ENCODE peak calls at places on chromosomes 16 and 17, in ten cellular contexts. V is uterus; D is psoas muscle; W is H9; B is effector memory CD4-positive, alpha-beta T cell; L is AG04450; P is tibial artery; Q is A549; F is colonic mucosa; Y is fibroblast of lung. O is an unnamed sample.

GRCh38 chr16:67170948-67171649 is 761 bp downstream of the NOL3 start:
- DNase-seq in V (no peak), D (no peak), W (no peak), B (no peak), L (no peak), P (no peak), Q (peak; percentile 41), F (peak; percentile 32), Y (peak; percentile 46), O (no peak)

GRCh38 chr16:782766-783403 is 5.3 kb downstream of the RPUSD1 start:
- DNase-seq in V (no peak), D (no peak), W (no peak), B (no peak), L (no peak), P (no peak), Q (no peak), F (no peak), Y (no peak), O (no peak)

GRCh38 chr17:72466606-72467005 is 345.8 kb downstream of the SOX9 start:
- DNase-seq in V (no peak), D (no peak), W (no peak), B (no peak), L (no peak), P (peak; percentile 15), Q (no peak), F (no peak), Y (no peak), O (no peak)

GRCh38 chr17:58840820-58841612 is 85.4 kb downstream of the PPM1E start:
- DNase-seq in V (no peak), D (no peak), W (no peak), B (no peak), L (no peak), P (no peak), Q (no peak), F (no peak), Y (no peak), O (no peak)

GRCh38 chr17:66578781-66579489 is 256.0 kb upstream of the CACNG5 start:
- DNase-seq in V (no peak), D (no peak), W (peak; percentile 41), B (no peak), L (no peak), P (no peak), Q (no peak), F (no peak), Y (no peak), O (no peak)

GRCh38 chr17:37089998-37090397 is 141.2 kb downstream of the AATF start:
- DNase-seq in V (no peak), D (no peak), W (no peak), B (peak; percentile 34), L (no peak), P (no peak), Q (no peak), F (no peak), Y (no peak), O (no peak)

GRCh38 chr16:48632137-48632774 is 22.3 kb upstream of the N4BP1 start:
- DNase-seq in V (no peak), D (no peak), W (no peak), B (no peak), L (no peak), P (no peak), Q (no peak), F (no peak), Y (no peak), O (no peak)

GRCh38 chr17:76018801-76019200 is 8.3 kb downstream of the EVPL start:
- DNase-seq in V (no peak), D (no peak), W (no peak), B (no peak), L (no peak), P (no peak), Q (no peak), F (no peak), Y (no peak), O (no peak)

GRCh38 chr17:81317436-81317821 is 22.3 kb upstream of the SLC38A10 start:
- DNase-seq in V (no peak), D (no peak), W (no peak), B (no peak), L (no peak), P (no peak), Q (no peak), F (no peak), Y (no peak), O (no peak)

GRCh38 chr17:29176500-29177351 is 3.5 kb downstream of the MYO18A start:
- DNase-seq in V (peak; percentile 69), D (peak; percentile 45), W (peak; percentile 88), B (peak; percentile 49), L (no peak), P (no peak), Q (peak; percentile 70), F (peak; percentile 84), Y (peak; percentile 29), O (no peak)

GRCh38 chr17:35428229-35428628 is 4.1 kb downstream of the SLFN12 start:
- DNase-seq in V (no peak), D (no peak), W (no peak), B (no peak), L (no peak), P (no peak), Q (no peak), F (no peak), Y (no peak), O (no peak)

GRCh38 chr17:75237100-75238014 is 24.0 kb downstream of the GGA3 start:
- DNase-seq in V (no peak), D (peak; percentile 61), W (no peak), B (no peak), L (no peak), P (no peak), Q (no peak), F (no peak), Y (no peak), O (no peak)

GRCh38 chr17:29619251-29619650 is 3.5 kb downstream of the CORO6 start:
- DNase-seq in V (no peak), D (peak; percentile 48), W (peak; percentile 81), B (no peak), L (no peak), P (peak; percentile 80), Q (no peak), F (no peak), Y (peak; percentile 59), O (no peak)

GRCh38 chr17:70093163-70093562 is 18.1 kb downstream of the KCNJ16 start:
- DNase-seq in V (no peak), D (no peak), W (no peak), B (no peak), L (no peak), P (no peak), Q (no peak), F (no peak), Y (no peak), O (no peak)

GRCh38 chr17:60383379-60383778 is 8.6 kb downstream of the USP32 start:
- DNase-seq in V (no peak), D (no peak), W (no peak), B (no peak), L (no peak), P (no peak), Q (no peak), F (no peak), Y (no peak), O (no peak)

GRCh38 chr16:19223235-19223847 is 55.3 kb downstream of the SYT17 start:
- DNase-seq in V (no peak), D (no peak), W (peak; percentile 67), B (no peak), L (no peak), P (no peak), Q (no peak), F (peak; percentile 87), Y (no peak), O (no peak)

GRCh38 chr17:28518132-28518531 is 12.0 kb downstream of the FOXN1 start:
- DNase-seq in V (no peak), D (no peak), W (no peak), B (no peak), L (no peak), P (no peak), Q (no peak), F (no peak), Y (no peak), O (no peak)

GRCh38 chr16:64478258-64478906 is 643.5 kb downstream of the CDH11 start:
- DNase-seq in V (no peak), D (no peak), W (no peak), B (no peak), L (no peak), P (no peak), Q (no peak), F (no peak), Y (peak; percentile 67), O (no peak)
- H3K27ac ChIP-seq in V (no peak overlapping the region), D (no peak overlapping the region), W (no peak overlapping the region), B (no peak overlapping the region), L (no peak overlapping the region), P (no peak overlapping the region), Q (no peak overlapping the region), F (no peak overlapping the region), Y (no peak overlapping the region), O (no peak overlapping the region)

DNA sequence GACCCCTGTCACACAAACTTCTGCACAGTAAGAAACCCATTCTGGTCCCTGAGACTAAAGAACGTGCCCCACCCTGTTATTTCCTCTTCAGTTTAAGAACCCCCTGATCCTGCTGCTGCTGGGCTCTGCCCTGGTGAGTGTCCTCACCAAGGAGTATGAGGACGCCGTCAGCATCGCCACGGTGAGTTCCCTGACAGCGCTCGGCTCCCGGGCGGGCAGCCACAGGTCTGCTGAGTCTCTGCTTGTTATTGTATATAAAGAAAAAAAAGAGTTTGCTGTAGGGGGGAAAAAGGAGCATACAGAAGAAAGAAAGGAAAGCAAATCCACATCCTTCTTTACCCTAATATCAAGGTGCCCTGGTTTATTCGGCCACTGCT is 40.0 kb downstream of the ATP2C2 start:
- DNase-seq in V (no peak), D (no peak), W (no peak), B (no peak), L (no peak), P (no peak), Q (no peak), F (no peak), Y (no peak), O (no peak)
- H3K27ac ChIP-seq in V (no peak overlapping the region), D (no peak overlapping the region), W (no peak overlapping the region), B (no peak overlapping the region), L (no peak overlapping the region), P (no peak overlapping the region), Q (no peak overlapping the region), F (no peak overlapping the region), Y (no peak overlapping the region), O (no peak overlapping the region)

DNA sequence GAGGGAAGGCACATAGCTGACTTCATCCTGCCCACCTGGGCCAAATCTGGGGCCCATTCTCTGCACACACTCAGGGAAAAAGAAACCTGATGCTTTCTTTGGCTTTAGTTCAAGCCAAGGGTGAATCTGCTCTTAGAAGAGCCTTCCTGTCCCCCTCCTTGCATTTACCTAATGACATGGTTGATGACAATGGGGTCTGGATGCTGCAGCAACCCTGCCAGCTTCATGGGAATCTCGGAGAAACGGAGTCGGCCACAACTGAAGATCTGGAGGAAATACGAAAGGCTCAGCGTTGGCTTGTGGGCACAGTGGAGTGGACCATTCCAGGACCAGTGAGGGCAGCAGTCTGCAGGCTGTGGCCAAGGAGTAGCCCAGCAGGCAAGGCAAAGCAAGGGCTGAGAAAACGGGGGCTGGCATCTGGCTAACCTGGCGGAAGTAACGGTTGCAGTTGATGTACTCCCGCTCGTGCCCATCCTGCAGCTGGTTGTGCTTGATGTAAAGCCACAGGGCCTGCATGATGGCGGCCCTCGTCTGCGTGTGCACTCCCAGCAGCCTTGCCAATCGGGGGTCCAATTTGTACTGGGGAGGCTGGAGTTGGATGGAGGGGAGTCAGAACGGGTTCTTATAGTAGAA is 6.4 kb upstream of the FTSJ3 start:
- DNase-seq in V (no peak), D (no peak), W (no peak), B (no peak), L (no peak), P (no peak), Q (no peak), F (no peak), Y (no peak), O (no peak)
- H3K27ac ChIP-seq in V (no peak overlapping the region), D (no peak overlapping the region), W (no peak overlapping the region), B (no peak overlapping the region), L (no peak overlapping the region), P (peak overlapping the region; percentile 12), Q (no peak overlapping the region), F (no peak overlapping the region), Y (no peak overlapping the region), O (no peak overlapping the region)

GRCh38 chr17:13476722-13477121 is 125.0 kb downstream of the HS3ST3A1 start:
- DNase-seq in V (no peak), D (no peak), W (no peak), B (no peak), L (no peak), P (no peak), Q (no peak), F (no peak), Y (peak; percentile 43), O (no peak)
- H3K27ac ChIP-seq in V (no peak overlapping the region), D (no peak overlapping the region), W (no peak overlapping the region), B (no peak overlapping the region), L (no peak overlapping the region), P (no peak overlapping the region), Q (no peak overlapping the region), F (no peak overlapping the region), Y (no peak overlapping the region), O (no peak overlapping the region)